ENCODE peak calls at places on chromosomes 16 and 17, in six cellular contexts. U is endothelial cell of umbilical vein, A is SHP77 treated with DMSO at 0.1 percent for 48 hours, I is PC-3, X is RPMI8226, S is LoVo. C is an unnamed sample.

GRCh38 chr17:4966844-4967538 is 626 bp downstream of the SPAG7 start:
- DNase-seq in U (peak; percentile 100), A (peak; percentile 100), I (peak; percentile 96), X (peak; percentile 95), S (peak; percentile 99), C (peak; percentile 95)

GRCh38 chr17:80939151-80940145 is 52.2 kb upstream of the CHMP6 start:
- DNase-seq in U (no peak), A (no peak), I (no peak), X (no peak), S (no peak), C (no peak)

GRCh38 chr16:73413469-73414190 is 365.7 kb upstream of the ZFHX3 start:
- DNase-seq in U (no peak), A (no peak), I (no peak), X (no peak), S (no peak), C (no peak)

GRCh38 chr17:76036497-76037380 is 9.6 kb upstream of the EVPL start:
- DNase-seq in U (no peak), A (no peak), I (no peak), X (no peak), S (no peak), C (no peak)

GRCh38 chr16:86029131-86029741 is 130.3 kb downstream of the IRF8 start:
- DNase-seq in U (no peak), A (no peak), I (no peak), X (no peak), S (no peak), C (no peak)

GRCh38 chr17:67686246-67686645 is 31.5 kb upstream of the NOL11 start:
- DNase-seq in U (no peak), A (no peak), I (no peak), X (peak; percentile 17), S (no peak), C (no peak)

GRCh38 chr17:61291457-61292311 is 108.0 kb upstream of the TBX2 start:
- DNase-seq in U (no peak), A (no peak), I (no peak), X (peak; percentile 83), S (no peak), C (no peak)

GRCh38 chr16:2742323-2743006 is 10.0 kb upstream of the SRRM2 start:
- DNase-seq in U (no peak), A (no peak), I (no peak), X (no peak), S (no peak), C (no peak)

GRCh38 chr17:50953831-50954601 is 87.9 kb upstream of the TOB1 start:
- DNase-seq in U (peak; percentile 65), A (peak; percentile 91), I (no peak), X (no peak), S (peak; percentile 11), C (peak; percentile 96)

GRCh38 chr16:5971924-5972323 is 874.3 kb upstream of the EEF2KMT start:
- DNase-seq in U (no peak), A (no peak), I (no peak), X (no peak), S (no peak), C (no peak)

GRCh38 chr17:81923302-81924260 is 4.0 kb downstream of the MAFG start:
- DNase-seq in U (no peak), A (no peak), I (peak; percentile 77), X (peak; percentile 86), S (no peak), C (no peak)

GRCh38 chr17:51869387-51869786 is 289.1 kb downstream of the CA10 start:
- DNase-seq in U (no peak), A (no peak), I (peak; percentile 64), X (peak; percentile 48), S (peak; percentile 51), C (no peak)

GRCh38 chr16:4029816-4030215 is 86.4 kb downstream of the ADCY9 start:
- DNase-seq in U (no peak), A (no peak), I (no peak), X (no peak), S (no peak), C (no peak)

GRCh38 chr16:68737730-68738590 is 868 bp downstream of the CDH1 start:
- DNase-seq in U (no peak), A (no peak), I (peak; percentile 52), X (no peak), S (peak; percentile 65), C (peak; percentile 53)

GRCh38 chr17:76271669-76272540 is 6.8 kb downstream of the UBALD2 start:
- DNase-seq in U (peak; percentile 21), A (no peak), I (no peak), X (peak; percentile 35), S (no peak), C (no peak)

GRCh38 chr16:80459331-80459777 is 81.4 kb upstream of the DYNLRB2 start:
- DNase-seq in U (no peak), A (no peak), I (no peak), X (no peak), S (no peak), C (no peak)

GRCh38 chr17:65855675-65856074 is 294.2 kb upstream of the AXIN2 start:
- DNase-seq in U (no peak), A (no peak), I (peak; percentile 37), X (no peak), S (no peak), C (no peak)

GRCh38 chr16:70689970-70690905 is 4.4 kb upstream of the MTSS2 start:
- DNase-seq in U (no peak), A (no peak), I (no peak), X (no peak), S (no peak), C (no peak)

GRCh38 chr17:78993241-78993956 is 13.7 kb upstream of the LGALS3BP start:
- DNase-seq in U (peak; percentile 72), A (peak; percentile 17), I (peak; percentile 68), X (peak; percentile 31), S (peak; percentile 25), C (no peak)

GRCh38 chr17:60395508-60396065 is 3.7 kb upstream of the USP32 start:
- DNase-seq in U (no peak), A (no peak), I (no peak), X (no peak), S (no peak), C (no peak)

GRCh38 chr17:68355093-68355492 is 63.8 kb downstream of the ARSG start:
- DNase-seq in U (peak; percentile 69), A (no peak), I (peak; percentile 53), X (no peak), S (no peak), C (no peak)

GRCh38 chr17:17467720-17468119 is 9.1 kb upstream of the MED9 start:
- DNase-seq in U (no peak), A (peak; percentile 51), I (peak; percentile 78), X (peak; percentile 8), S (no peak), C (no peak)

GRCh38 chr17:48722201-48722907 is at the start of gene PRAC1:
- DNase-seq in U (no peak), A (no peak), I (peak; percentile 97), X (no peak), S (no peak), C (peak; percentile 84)

GRCh38 chr17:49447603-49448325 is 33.1 kb upstream of the PHB1 start:
- DNase-seq in U (no peak), A (no peak), I (no peak), X (no peak), S (no peak), C (no peak)

GRCh38 chr17:17926840-17927449 is 45.3 kb downstream of the TOM1L2 start:
- DNase-seq in U (no peak), A (no peak), I (no peak), X (no peak), S (no peak), C (no peak)

GRCh38 chr16:3187798-3188674 is at the start of gene OR1F1:
- DNase-seq in U (no peak), A (peak; percentile 22), I (no peak), X (peak; percentile 93), S (no peak), C (no peak)

GRCh38 chr17:69779378-69780214 is 295.4 kb upstream of the KCNJ16 start:
- DNase-seq in U (no peak), A (no peak), I (peak; percentile 91), X (no peak), S (no peak), C (no peak)

GRCh38 chr17:65030618-65031017 is 25.9 kb downstream of the GNA13 start:
- DNase-seq in U (no peak), A (no peak), I (no peak), X (no peak), S (no peak), C (no peak)